ENCODE peak calls at places on chromosome 7, in five cellular contexts. Y is transverse colon, K is cardiac muscle cell, C is adrenal gland, E is PC-9. M is an unnamed sample.

GRCh38 chr7:38858281-38858884 is 50.6 kb downstream of the VPS41 start:
- DNase-seq in Y (no peak), K (peak; percentile 21), C (no peak), E (peak; percentile 7), M (no peak)

GRCh38 chr7:24283559-24283899 is 461 bp upstream of the NPY start:
- DNase-seq in Y (no peak), K (no peak), C (no peak), E (no peak), M (no peak)

GRCh38 chr7:155811895-155812761 is at the start of gene SHH:
- DNase-seq in Y (no peak), K (peak; percentile 28), C (peak; percentile 42), E (no peak), M (no peak)

GRCh38 chr7:90824386-90825307 is 228.5 kb downstream of the CDK14 start:
- DNase-seq in Y (no peak), K (peak; percentile 82), C (no peak), E (no peak), M (no peak)

GRCh38 chr7:6106140-6106904 is 75.1 kb downstream of the ANKRD61 start:
- DNase-seq in Y (peak; percentile 28), K (peak; percentile 62), C (peak; percentile 29), E (peak; percentile 22), M (peak; percentile 54)

GRCh38 chr7:468681-469590 is 50.7 kb downstream of the PDGFA start:
- DNase-seq in Y (no peak), K (no peak), C (no peak), E (no peak), M (no peak)

GRCh38 chr7:115724400-115725056 is 306.0 kb downstream of the TFEC start:
- DNase-seq in Y (peak; percentile 15), K (no peak), C (no peak), E (peak; percentile 10), M (no peak)

GRCh38 chr7:2037301-2037804 is 195.4 kb downstream of the MAD1L1 start:
- DNase-seq in Y (no peak), K (no peak), C (no peak), E (no peak), M (no peak)

DNA sequence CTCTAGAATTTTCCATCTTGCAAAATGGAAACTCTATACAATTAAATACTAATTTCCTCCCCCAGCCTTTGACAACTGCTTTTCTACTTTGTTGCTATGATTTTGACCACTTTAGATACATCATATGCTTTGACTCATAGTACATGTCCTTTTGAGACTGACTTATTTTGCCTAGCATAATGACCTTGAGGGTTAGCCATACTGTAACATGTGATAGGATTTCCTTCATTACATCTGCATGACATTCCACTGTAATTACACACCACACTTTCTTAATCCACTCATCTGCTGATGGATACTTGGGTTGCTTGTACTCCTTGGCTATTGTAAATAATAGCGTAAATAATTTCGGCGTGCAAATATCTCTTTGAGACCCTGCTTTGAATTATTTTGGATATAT is 127.7 kb downstream of the JAZF1 start:
- DNase-seq in Y (no peak), K (peak; percentile 30), C (no peak), E (no peak), M (no peak)
- H3K27ac ChIP-seq in Y (no peak overlapping the region), K (no peak overlapping the region), C (no peak overlapping the region), E (no peak overlapping the region), M (no peak overlapping the region)

GRCh38 chr7:79619216-79619615 is 165.7 kb upstream of the MAGI2 start:
- DNase-seq in Y (no peak), K (no peak), C (no peak), E (no peak), M (no peak)
- TF ChIP-seq CTCF in Y (no peak), K (no peak), C (no peak), E (no peak), M (no peak)

DNA sequence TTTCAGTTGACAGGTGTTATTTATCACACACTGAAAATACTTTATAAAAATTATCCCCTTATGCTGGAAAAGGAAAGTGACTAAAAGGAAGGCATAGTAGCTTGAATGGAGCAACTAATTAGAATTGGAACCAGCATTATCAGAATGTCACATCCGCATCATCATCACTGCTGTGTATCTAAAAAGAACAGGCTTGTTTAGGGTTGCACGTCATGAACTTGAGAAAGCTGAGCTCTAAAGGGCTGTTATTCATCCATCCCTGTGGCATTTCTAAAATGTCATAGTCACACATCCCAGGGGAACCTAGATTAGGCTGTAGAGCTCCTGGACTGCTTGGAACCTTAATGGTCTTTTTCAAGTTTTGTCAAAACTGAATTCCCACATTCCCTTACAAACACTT is 54.4 kb downstream of the KLHDC10 start:
- DNase-seq in Y (no peak), K (no peak), C (no peak), E (no peak), M (no peak)
- H3K36me3 ChIP-seq in Y (no peaks in the 10 kb centered on the region), K (peaks cover 55% of the 10 kb centered on the region), C (no peaks in the 10 kb centered on the region), E (peaks cover 41% of the 10 kb centered on the region), M (no peaks in the 10 kb centered on the region)

GRCh38 chr7:30154111-30154587 is 19.4 kb downstream of the MTURN start:
- DNase-seq in Y (no peak), K (no peak), C (no peak), E (no peak), M (no peak)

GRCh38 chr7:30155481-30155880 is 20.7 kb downstream of the MTURN start:
- DNase-seq in Y (no peak), K (no peak), C (no peak), E (no peak), M (no peak)

GRCh38 chr7:30159153-30159552 is 24.4 kb downstream of the MTURN start:
- DNase-seq in Y (peak; percentile 48), K (no peak), C (no peak), E (no peak), M (no peak)

GRCh38 chr7:30159698-30160143 is 24.9 kb downstream of the MTURN start:
- DNase-seq in Y (peak; percentile 41), K (peak; percentile 30), C (peak; percentile 33), E (no peak), M (peak; percentile 28)

GRCh38 chr7:30157217-30157616 is 22.4 kb downstream of the MTURN start:
- DNase-seq in Y (no peak), K (no peak), C (no peak), E (no peak), M (no peak)
- H3K27ac ChIP-seq in Y (no peak overlapping the region), K (no peak overlapping the region), C (no peak overlapping the region), E (no peak overlapping the region), M (no peak overlapping the region)

GRCh38 chr7:48426331-48426965 is 255.2 kb downstream of the ABCA13 start:
- DNase-seq in Y (no peak), K (no peak), C (no peak), E (no peak), M (no peak)

GRCh38 chr7:48427671-48428070 is 256.4 kb downstream of the ABCA13 start:
- DNase-seq in Y (no peak), K (no peak), C (no peak), E (no peak), M (no peak)

GRCh38 chr7:48421357-48421756 is 250.1 kb downstream of the ABCA13 start:
- DNase-seq in Y (no peak), K (no peak), C (no peak), E (no peak), M (no peak)

GRCh38 chr7:48426966-48427555 is 255.8 kb downstream of the ABCA13 start:
- DNase-seq in Y (peak; percentile 33), K (no peak), C (no peak), E (peak; percentile 47), M (no peak)

GRCh38 chr7:48424731-48425130 is 253.5 kb downstream of the ABCA13 start:
- DNase-seq in Y (no peak), K (peak; percentile 7), C (no peak), E (no peak), M (peak; percentile 56)
- TF ChIP-seq CTCF in Y (no peak), K (no peak), C (peak; percentile 17), E (peak; percentile 74), M (peak; percentile 69)

GRCh38 chr7:100358857-100359212 is 918 bp downstream of the PILRB start:
- DNase-seq in Y (no peak), K (no peak), C (no peak), E (no peak), M (no peak)

GRCh38 chr7:100357131-100357561 is 771 bp upstream of the PILRB start:
- DNase-seq in Y (no peak), K (no peak), C (no peak), E (no peak), M (no peak)

GRCh38 chr7:100363098-100363497 is 5.2 kb downstream of the PILRB start:
- DNase-seq in Y (no peak), K (no peak), C (no peak), E (no peak), M (no peak)

GRCh38 chr7:100358027-100358856 is at the start of gene PILRB:
- DNase-seq in Y (no peak), K (no peak), C (no peak), E (no peak), M (no peak)

DNA sequence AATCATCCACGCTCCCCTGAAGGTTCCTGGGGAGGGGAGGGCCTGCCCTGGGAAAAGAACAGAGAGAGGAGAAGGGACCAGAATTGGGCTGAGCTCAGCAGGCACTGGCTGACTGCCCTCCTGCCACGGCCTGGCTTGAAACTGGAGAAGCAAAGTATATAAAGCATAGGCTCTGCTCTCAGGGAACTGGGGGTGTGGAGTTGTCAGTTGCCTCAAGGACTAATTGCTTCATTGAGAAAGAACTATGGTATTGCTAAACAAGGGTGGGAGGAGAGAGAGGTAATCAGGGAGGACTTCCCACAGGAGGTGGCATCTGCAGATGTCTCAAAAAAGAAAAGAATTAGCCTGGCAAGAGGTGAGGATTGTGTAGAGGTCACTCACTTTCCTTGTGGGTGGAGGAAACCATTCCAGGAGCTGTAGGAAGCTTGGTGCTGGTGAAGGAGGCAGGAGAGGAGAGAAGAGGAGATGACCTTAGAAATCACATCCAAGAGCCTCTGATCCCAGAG is 2.2 kb downstream of the PILRB start:
- DNase-seq in Y (no peak), K (no peak), C (no peak), E (no peak), M (no peak)
- H3K36me3 ChIP-seq in Y (no peaks in the 10 kb centered on the region), K (peaks cover 46% of the 10 kb centered on the region), C (no peaks in the 10 kb centered on the region), E (peaks cover 30% of the 10 kb centered on the region), M (no peaks in the 10 kb centered on the region)

M was measured in testis.